ENCODE peak calls at places on chromosomes 4 and X, in four cellular contexts. B, K, L and E are unnamed samples.

GRCh38 chr4:112015960-112016359 is 129.3 kb upstream of the FAM241A start:
- DNase-seq in B (no peak), K (no peak), L (no peak), E (no peak)

GRCh38 chr4:82988323-82988832 is 22.2 kb downstream of the LIN54 start:
- DNase-seq in B (no peak), K (no peak), L (no peak), E (no peak)

GRCh38 chrX:43166874-43167273 is 388.9 kb upstream of the PPP1R2C start:
- DNase-seq in B (no peak), K (no peak), L (no peak), E (no peak)

GRCh38 chr4:4659871-4660651 is 118.2 kb upstream of the STX18 start:
- DNase-seq in B (no peak), K (peak; percentile 38), L (peak; percentile 37), E (no peak)

GRCh38 chrX:112736310-112736709 is 56.6 kb upstream of the LHFPL1 start:
- DNase-seq in B (no peak), K (no peak), L (peak; percentile 1), E (no peak)

GRCh38 chrX:123425904-123426303 is 241.8 kb downstream of the GRIA3 start:
- DNase-seq in B (peak; percentile 12), K (no peak), L (no peak), E (no peak)

GRCh38 chr4:81164623-81165416 is 50.2 kb downstream of the PRKG2 start:
- DNase-seq in B (no peak), K (peak; percentile 4), L (peak; percentile 46), E (no peak)

GRCh38 chr4:102429553-102429952 is 71.6 kb upstream of the NFKB1 start:
- DNase-seq in B (no peak), K (peak; percentile 40), L (peak; percentile 68), E (no peak)

GRCh38 chr4:76703123-76703490 is 194.8 kb downstream of the SOWAHB start:
- DNase-seq in B (no peak), K (no peak), L (no peak), E (no peak)

GRCh38 chrX:22383988-22384387 is 111.3 kb downstream of the CBLL2 start:
- DNase-seq in B (no peak), K (no peak), L (no peak), E (no peak)

GRCh38 chr4:25154594-25155265 is 5.5 kb downstream of the SEPSECS start:
- DNase-seq in B (no peak), K (no peak), L (no peak), E (no peak)

GRCh38 chrX:56788229-56788628 is 59.2 kb downstream of the NBDY start:
- DNase-seq in B (no peak), K (no peak), L (no peak), E (no peak)

GRCh38 chrX:31909850-31910547 is 838.2 kb upstream of the FTHL17 start:
- DNase-seq in B (no peak), K (no peak), L (no peak), E (no peak)
- H3K4me3 ChIP-seq in B (no peak overlapping the region), K (no peak overlapping the region), L (no peak overlapping the region), E (no peak overlapping the region)

GRCh38 chrX:68718443-68718820 is 71.0 kb downstream of the STARD8 start:
- DNase-seq in B (no peak), K (no peak), L (no peak), E (no peak)

GRCh38 chrX:68719181-68719903 is 71.9 kb downstream of the STARD8 start:
- DNase-seq in B (no peak), K (no peak), L (no peak), E (no peak)

GRCh38 chrX:68720851-68721250 is 73.4 kb downstream of the STARD8 start:
- DNase-seq in B (no peak), K (no peak), L (no peak), E (no peak)

GRCh38 chrX:68721546-68721945 is 74.1 kb downstream of the STARD8 start:
- DNase-seq in B (no peak), K (no peak), L (no peak), E (no peak)

DNA sequence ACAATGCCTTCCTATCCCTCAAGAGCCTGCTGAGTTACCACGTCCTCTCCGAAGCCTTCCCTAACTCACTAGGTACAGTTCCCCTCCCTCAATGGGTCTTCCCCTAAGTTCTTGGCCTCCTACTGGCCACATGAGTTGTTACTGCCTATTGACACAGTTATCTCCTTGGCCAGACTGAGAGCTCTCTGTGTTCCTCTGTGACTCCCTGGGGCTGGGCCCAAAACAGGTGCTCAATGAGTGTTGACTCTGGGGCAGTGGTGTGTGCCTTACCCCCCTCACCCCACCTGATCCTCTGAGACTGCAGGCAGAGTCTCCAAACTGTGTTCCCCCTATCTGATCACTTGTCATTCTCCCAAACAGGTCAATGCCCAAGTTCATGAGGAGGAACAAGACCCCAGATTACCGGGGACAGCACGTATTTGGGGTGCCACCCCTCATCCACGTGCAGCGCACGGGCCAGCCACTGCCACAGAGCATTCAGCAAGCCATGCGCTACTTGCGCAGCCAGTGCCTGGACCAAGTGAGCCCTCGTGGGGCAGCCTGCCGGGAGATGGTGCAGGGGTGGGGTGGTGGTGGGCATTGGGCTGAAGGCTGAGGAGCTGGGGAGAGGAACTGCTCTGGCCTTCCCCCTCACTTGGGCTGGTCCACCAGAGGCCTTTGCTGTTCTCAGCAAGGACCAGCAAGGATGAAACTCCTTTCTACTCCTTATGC is 72.6 kb downstream of the STARD8 start:
- DNase-seq in B (no peak), K (no peak), L (no peak), E (no peak)
- TF ChIP-seq CTCF in B (no peak), K (no peak), L (peak; percentile 34), E (peak; percentile 34)

GRCh38 chrX:40570346-40571093 is 10.2 kb upstream of the ATP6AP2 start:
- DNase-seq in B (no peak), K (no peak), L (no peak), E (no peak)
- H3K4me3 ChIP-seq in B (no peak overlapping the region), K (no peak overlapping the region), L (no peak overlapping the region), E (no peak overlapping the region)

GRCh38 chrX:128992107-128992971 is 531.0 kb downstream of the SMARCA1 start:
- DNase-seq in B (no peak), K (no peak), L (no peak), E (no peak)
- TF ChIP-seq CTCF in B (no peak), K (no peak), L (peak; percentile 29), E (no peak)

DNA sequence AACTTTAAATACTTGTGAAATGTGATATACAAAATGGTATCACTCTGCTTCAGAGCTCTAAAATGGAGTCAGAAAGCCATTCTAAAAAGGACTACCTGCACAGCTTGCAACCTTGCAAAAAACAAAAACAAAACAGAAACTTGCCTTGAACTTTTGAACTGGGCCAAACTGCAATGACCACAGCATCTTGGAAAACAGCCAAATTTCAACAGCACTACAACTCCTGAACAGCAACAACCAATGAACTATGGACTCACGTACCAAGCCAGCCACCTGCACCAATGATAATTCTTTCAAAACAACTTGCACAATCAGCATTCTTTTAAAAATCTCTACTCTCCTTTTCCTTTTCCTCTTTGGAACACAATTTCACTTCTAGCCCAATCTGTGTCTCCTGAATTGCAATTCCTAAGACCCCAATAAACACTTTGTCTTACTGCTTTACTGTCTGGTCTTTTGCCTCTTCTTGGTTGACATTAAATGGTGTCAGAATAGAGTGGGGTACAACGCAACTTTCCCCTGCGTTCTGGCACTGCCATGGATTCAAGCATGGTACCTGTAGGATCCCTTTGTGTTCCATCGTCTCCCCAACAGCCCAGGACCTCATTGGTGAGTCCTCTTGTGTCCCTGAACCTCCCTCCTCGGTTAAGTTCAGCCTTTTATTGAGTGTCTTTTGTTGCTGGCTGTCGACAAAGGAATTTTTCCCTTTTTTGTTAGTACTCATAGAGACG is 35.7 kb upstream of the FMR1 start:
- DNase-seq in B (no peak), K (no peak), L (peak; percentile 26), E (peak; percentile 33)
- H3K4me3 ChIP-seq in B (no peak overlapping the region), K (no peak overlapping the region), L (no peak overlapping the region), E (no peak overlapping the region)

GRCh38 chr4:53576218-53576617 is 15.1 kb downstream of the LNX1 start:
- DNase-seq in B (no peak), K (no peak), L (no peak), E (no peak)
- TF ChIP-seq CTCF in B (no peak), K (no peak), L (no peak), E (no peak)

DNA sequence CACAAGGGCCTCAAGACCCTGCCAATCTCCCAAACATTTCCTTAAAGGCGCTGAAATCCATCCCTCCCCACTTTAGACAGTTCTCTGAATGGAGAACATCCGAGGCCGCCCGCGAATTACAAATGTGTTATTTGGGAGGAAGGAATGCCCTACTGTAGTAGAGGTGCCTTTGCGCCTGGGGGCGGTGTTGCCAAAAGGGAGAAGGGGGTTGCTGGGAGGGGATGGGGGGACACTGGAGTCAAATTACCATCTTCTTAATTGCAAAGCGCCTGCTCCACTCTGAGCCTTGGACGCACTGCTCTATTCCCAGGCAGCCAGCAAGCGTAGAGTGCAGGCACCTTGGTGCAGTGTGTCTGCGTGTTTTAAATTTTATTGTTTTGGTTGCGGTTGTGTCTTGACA is 2.7 kb downstream of the TMEM255A start:
- DNase-seq in B (no peak), K (no peak), L (peak; percentile 22), E (no peak)
- H3K4me3 ChIP-seq in B (no peak overlapping the region), K (peak overlapping the region; percentile 32), L (no peak overlapping the region), E (no peak overlapping the region)

GRCh38 chr4:28073860-28074555 is 1213.4 kb downstream of the STIM2 start:
- DNase-seq in B (no peak), K (peak; percentile 1), L (no peak), E (no peak)
- TF ChIP-seq CTCF in B (no peak), K (no peak), L (peak; percentile 33), E (peak; percentile 32)

GRCh38 chrX:21375795-21376069 is 1.5 kb downstream of the CNKSR2 start:
- DNase-seq in B (no peak), K (peak; percentile 38), L (no peak), E (no peak)
- H3K4me3 ChIP-seq in B (no peak overlapping the region), K (peak overlapping the region; percentile 89), L (no peak overlapping the region), E (peak overlapping the region; percentile 72)

GRCh38 chr4:41750624-41751324 is 2.2 kb upstream of the PHOX2B start:
- DNase-seq in B (no peak), K (no peak), L (no peak), E (no peak)

GRCh38 chr4:41749650-41750049 is 1.1 kb upstream of the PHOX2B start:
- DNase-seq in B (no peak), K (no peak), L (no peak), E (no peak)

GRCh38 chr4:41750158-41750623 is 1.7 kb upstream of the PHOX2B start:
- DNase-seq in B (no peak), K (no peak), L (no peak), E (no peak)

GRCh38 chr4:41752081-41752836 is 3.7 kb upstream of the PHOX2B start:
- DNase-seq in B (no peak), K (no peak), L (no peak), E (no peak)

DNA sequence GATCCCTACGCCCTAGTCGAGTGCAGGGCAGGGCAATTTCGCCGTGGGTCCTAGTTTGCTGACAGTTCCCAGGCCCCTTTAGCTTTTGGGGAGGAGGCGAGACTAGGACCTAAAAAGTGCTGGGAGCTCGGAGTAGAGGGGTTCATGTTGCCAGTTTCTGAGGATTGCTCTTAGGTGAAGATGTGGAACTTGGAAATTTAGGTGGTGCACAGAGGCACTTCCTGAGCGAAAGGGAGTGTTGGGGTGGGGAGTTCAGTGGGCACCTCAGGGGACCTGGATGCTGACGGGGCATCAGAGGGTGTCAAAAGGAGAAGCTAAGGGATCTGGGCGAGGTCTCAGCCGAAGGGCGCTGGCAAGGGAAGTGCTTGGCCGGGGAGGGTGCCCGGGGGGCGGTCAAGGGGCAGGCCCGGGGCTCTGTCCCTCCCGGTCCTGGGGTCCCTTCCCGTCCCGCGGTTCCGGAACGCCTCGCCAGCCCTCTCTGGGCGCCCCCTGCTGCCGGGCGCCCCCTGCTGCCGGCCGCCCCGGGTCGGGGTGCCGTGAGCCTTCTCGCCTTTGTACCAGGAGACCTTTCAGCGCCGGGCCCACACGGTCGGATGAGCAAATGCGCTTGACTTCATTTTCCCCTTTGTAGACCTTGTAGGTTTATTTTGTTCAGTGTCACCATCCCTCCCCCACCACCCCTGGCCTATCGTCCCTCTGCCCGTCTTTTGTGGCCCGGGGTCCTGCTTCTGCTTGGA is 3.0 kb upstream of the PHOX2B start:
- DNase-seq in B (no peak), K (no peak), L (no peak), E (no peak)
- TF ChIP-seq CTCF in B (no peak), K (peak; percentile 13), L (no peak), E (peak; percentile 31)